ENCODE peak calls at places on chromosome 17, in six cellular contexts. One of them, this sample, is unnamed.

GRCh38 chr17:13029340-13029739 is 11.5 kb upstream of the ELAC2 start:
- DNase-seq in retinal pigment epithelial cell: no peak
- DNase-seq in breast epithelium: no peak
- DNase-seq in bronchial epithelial cell: no peak
- DNase-seq in keratinocyte: no peak
- DNase-seq in fibroblast of lung: no peak
- DNase-seq in this sample: no peak

GRCh38 chr17:29155966-29156338 is 24.2 kb downstream of the MYO18A start:
- DNase-seq in breast epithelium: no peak
- DNase-seq in keratinocyte: no peak
- DNase-seq in fibroblast of lung: peak
- DNase-seq in retinal pigment epithelial cell: no peak
- DNase-seq in bronchial epithelial cell: no peak
- DNase-seq in this sample: no peak

GRCh38 chr17:3919123-3919624 is 2.9 kb upstream of the P2RX1 start:
- DNase-seq in breast epithelium: no peak
- DNase-seq in bronchial epithelial cell: no peak
- DNase-seq in retinal pigment epithelial cell: no peak
- DNase-seq in keratinocyte: no peak
- DNase-seq in fibroblast of lung: no peak
- DNase-seq in this sample: no peak

GRCh38 chr17:80166446-80166845 is 3.4 kb upstream of the CARD14 start:
- DNase-seq in retinal pigment epithelial cell: no peak
- DNase-seq in breast epithelium: no peak
- DNase-seq in fibroblast of lung: no peak
- DNase-seq in keratinocyte: no peak
- DNase-seq in bronchial epithelial cell: no peak
- DNase-seq in this sample: no peak

GRCh38 chr17:29048440-29049360 is 5.8 kb downstream of the PIPOX start:
- DNase-seq in fibroblast of lung: peak
- DNase-seq in retinal pigment epithelial cell: no peak
- DNase-seq in breast epithelium: no peak
- DNase-seq in bronchial epithelial cell: no peak
- DNase-seq in keratinocyte: no peak
- DNase-seq in this sample: no peak

GRCh38 chr17:55238197-55238930 is 26.4 kb upstream of the HLF start:
- DNase-seq in bronchial epithelial cell: peak
- DNase-seq in fibroblast of lung: peak
- DNase-seq in keratinocyte: peak
- DNase-seq in retinal pigment epithelial cell: peak
- DNase-seq in breast epithelium: peak
- DNase-seq in this sample: no peak

GRCh38 chr17:47871048-47871447 is 20.1 kb upstream of the SP6 start:
- DNase-seq in retinal pigment epithelial cell: no peak
- DNase-seq in bronchial epithelial cell: no peak
- DNase-seq in keratinocyte: no peak
- DNase-seq in fibroblast of lung: no peak
- DNase-seq in breast epithelium: no peak
- DNase-seq in this sample: no peak

GRCh38 chr17:17236295-17237025 is 508 bp downstream of the FLCN start:
- DNase-seq in retinal pigment epithelial cell: no peak
- DNase-seq in bronchial epithelial cell: peak
- DNase-seq in breast epithelium: no peak
- DNase-seq in fibroblast of lung: peak
- DNase-seq in keratinocyte: no peak
- DNase-seq in this sample: no peak

GRCh38 chr17:81365148-81365600 is 30.1 kb upstream of the BAHCC1 start:
- DNase-seq in fibroblast of lung: peak
- DNase-seq in keratinocyte: no peak
- DNase-seq in retinal pigment epithelial cell: peak
- DNase-seq in bronchial epithelial cell: peak
- DNase-seq in breast epithelium: peak
- DNase-seq in this sample: peak

GRCh38 chr17:77754956-77755355 is 203.5 kb upstream of the TNRC6C start:
- DNase-seq in breast epithelium: no peak
- DNase-seq in fibroblast of lung: no peak
- DNase-seq in bronchial epithelial cell: no peak
- DNase-seq in retinal pigment epithelial cell: no peak
- DNase-seq in keratinocyte: no peak
- DNase-seq in this sample: no peak

GRCh38 chr17:82234211-82235055 is 5.6 kb downstream of the SLC16A3 start:
- DNase-seq in keratinocyte: no peak
- DNase-seq in bronchial epithelial cell: no peak
- DNase-seq in breast epithelium: no peak
- DNase-seq in retinal pigment epithelial cell: no peak
- DNase-seq in fibroblast of lung: no peak
- DNase-seq in this sample: no peak

GRCh38 chr17:57889892-57890856 is 40.3 kb upstream of the MRPS23 start:
- DNase-seq in fibroblast of lung: peak
- DNase-seq in breast epithelium: peak
- DNase-seq in bronchial epithelial cell: peak
- DNase-seq in keratinocyte: no peak
- DNase-seq in retinal pigment epithelial cell: peak
- DNase-seq in this sample: no peak
- TF ChIP-seq CTCF in fibroblast of lung: no peak
- TF ChIP-seq CTCF in breast epithelium: peak
- TF ChIP-seq CTCF in bronchial epithelial cell: no peak
- TF ChIP-seq CTCF in keratinocyte: no peak
- TF ChIP-seq CTCF in retinal pigment epithelial cell: no peak
- TF ChIP-seq CTCF in this sample: peak

GRCh38 chr17:58326609-58327341 is 1.8 kb downstream of the TSPOAP1 start:
- DNase-seq in fibroblast of lung: no peak
- DNase-seq in keratinocyte: no peak
- DNase-seq in breast epithelium: no peak
- DNase-seq in retinal pigment epithelial cell: no peak
- DNase-seq in bronchial epithelial cell: no peak
- DNase-seq in this sample: no peak

GRCh38 chr17:58327363-58328194 is 1.0 kb downstream of the TSPOAP1 start:
- DNase-seq in retinal pigment epithelial cell: no peak
- DNase-seq in bronchial epithelial cell: no peak
- DNase-seq in breast epithelium: no peak
- DNase-seq in keratinocyte: no peak
- DNase-seq in fibroblast of lung: peak
- DNase-seq in this sample: no peak

GRCh38 chr17:58329808-58330543 is 1.4 kb upstream of the TSPOAP1 start:
- DNase-seq in breast epithelium: no peak
- DNase-seq in keratinocyte: no peak
- DNase-seq in bronchial epithelial cell: no peak
- DNase-seq in retinal pigment epithelial cell: no peak
- DNase-seq in fibroblast of lung: no peak
- DNase-seq in this sample: no peak

GRCh38 chr17:58329035-58329807 is 626 bp upstream of the TSPOAP1 start:
- DNase-seq in bronchial epithelial cell: no peak
- DNase-seq in breast epithelium: no peak
- DNase-seq in fibroblast of lung: no peak
- DNase-seq in keratinocyte: no peak
- DNase-seq in retinal pigment epithelial cell: no peak
- DNase-seq in this sample: no peak

GRCh38 chr17:58328195-58329034 is at the start of gene TSPOAP1:
- DNase-seq in fibroblast of lung: no peak
- DNase-seq in keratinocyte: no peak
- DNase-seq in retinal pigment epithelial cell: no peak
- DNase-seq in bronchial epithelial cell: no peak
- DNase-seq in breast epithelium: no peak
- DNase-seq in this sample: no peak
- H3K4me3 ChIP-seq in fibroblast of lung: no peak
- H3K4me3 ChIP-seq in keratinocyte: no peak
- H3K4me3 ChIP-seq in retinal pigment epithelial cell: no peak
- H3K4me3 ChIP-seq in bronchial epithelial cell: no peak
- H3K4me3 ChIP-seq in breast epithelium: peak
- H3K4me3 ChIP-seq in this sample: peak

GRCh38 chr17:6408271-6408670 is 26.6 kb downstream of the AIPL1 start:
- DNase-seq in bronchial epithelial cell: no peak
- DNase-seq in retinal pigment epithelial cell: no peak
- DNase-seq in keratinocyte: no peak
- DNase-seq in fibroblast of lung: no peak
- DNase-seq in breast epithelium: no peak
- DNase-seq in this sample: no peak

GRCh38 chr17:6415616-6416015 is 19.3 kb downstream of the AIPL1 start:
- DNase-seq in breast epithelium: no peak
- DNase-seq in retinal pigment epithelial cell: no peak
- DNase-seq in keratinocyte: no peak
- DNase-seq in bronchial epithelial cell: no peak
- DNase-seq in fibroblast of lung: no peak
- DNase-seq in this sample: no peak

GRCh38 chr17:6413073-6413472 is 21.8 kb downstream of the AIPL1 start:
- DNase-seq in breast epithelium: no peak
- DNase-seq in retinal pigment epithelial cell: peak
- DNase-seq in fibroblast of lung: peak
- DNase-seq in bronchial epithelial cell: peak
- DNase-seq in keratinocyte: no peak
- DNase-seq in this sample: no peak
- TF ChIP-seq CTCF in breast epithelium: no peak
- TF ChIP-seq CTCF in retinal pigment epithelial cell: peak
- TF ChIP-seq CTCF in fibroblast of lung: peak
- TF ChIP-seq CTCF in bronchial epithelial cell: peak
- TF ChIP-seq CTCF in keratinocyte: peak
- TF ChIP-seq CTCF in this sample: no peak

GRCh38 chr17:35766489-35766877 is 5.8 kb downstream of the C17orf50 start:
- DNase-seq in fibroblast of lung: no peak
- DNase-seq in breast epithelium: no peak
- DNase-seq in keratinocyte: no peak
- DNase-seq in retinal pigment epithelial cell: no peak
- DNase-seq in bronchial epithelial cell: no peak
- DNase-seq in this sample: no peak

GRCh38 chr17:35764123-35764991 is 3.7 kb downstream of the C17orf50 start:
- DNase-seq in breast epithelium: peak
- DNase-seq in bronchial epithelial cell: peak
- DNase-seq in retinal pigment epithelial cell: peak
- DNase-seq in fibroblast of lung: peak
- DNase-seq in keratinocyte: no peak
- DNase-seq in this sample: no peak

GRCh38 chr17:35765731-35766488 is 5.2 kb downstream of the C17orf50 start:
- DNase-seq in bronchial epithelial cell: no peak
- DNase-seq in keratinocyte: no peak
- DNase-seq in breast epithelium: no peak
- DNase-seq in retinal pigment epithelial cell: no peak
- DNase-seq in fibroblast of lung: no peak
- DNase-seq in this sample: no peak

GRCh38 chr17:35763767-35764122 is 3.1 kb downstream of the C17orf50 start:
- DNase-seq in breast epithelium: no peak
- DNase-seq in retinal pigment epithelial cell: no peak
- DNase-seq in fibroblast of lung: no peak
- DNase-seq in keratinocyte: no peak
- DNase-seq in bronchial epithelial cell: no peak
- DNase-seq in this sample: no peak

DNA sequence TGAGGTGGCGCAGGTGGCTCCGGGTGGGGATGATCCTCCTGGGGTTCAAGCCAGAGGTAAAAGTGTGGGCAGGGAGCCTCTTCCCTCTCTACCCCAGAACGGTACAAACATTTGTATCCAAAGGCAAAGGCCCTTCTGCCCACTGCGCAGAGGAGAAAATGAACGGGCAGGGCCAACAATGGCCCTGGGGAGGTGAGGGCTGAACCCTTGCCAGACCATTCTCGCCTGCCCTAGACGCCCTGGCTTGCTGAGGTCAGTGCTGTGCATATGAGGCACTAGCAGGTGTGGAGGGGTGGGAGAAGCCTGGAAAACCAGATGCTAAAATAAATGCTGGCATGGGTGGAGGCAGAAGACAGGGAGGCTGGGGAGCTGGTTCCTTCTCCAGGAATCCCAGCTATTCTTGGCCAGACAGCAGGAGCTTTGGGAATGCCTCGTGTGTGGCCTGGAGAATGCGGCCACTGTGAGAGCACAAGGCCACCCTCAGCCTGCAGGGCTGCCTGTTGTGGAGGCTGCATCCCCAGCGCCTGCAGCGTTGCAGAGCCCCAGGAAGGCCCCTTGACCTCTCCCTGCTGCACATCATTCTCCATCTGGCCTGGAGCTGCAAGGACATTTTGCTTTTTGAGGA is 4.5 kb downstream of the C17orf50 start:
- DNase-seq in breast epithelium: no peak
- DNase-seq in fibroblast of lung: no peak
- DNase-seq in keratinocyte: no peak
- DNase-seq in retinal pigment epithelial cell: no peak
- DNase-seq in bronchial epithelial cell: no peak
- DNase-seq in this sample: no peak
- H3K4me3 ChIP-seq in breast epithelium: no peak
- H3K4me3 ChIP-seq in fibroblast of lung: no peak
- H3K4me3 ChIP-seq in keratinocyte: no peak
- H3K4me3 ChIP-seq in retinal pigment epithelial cell: no peak
- H3K4me3 ChIP-seq in bronchial epithelial cell: no peak
- H3K4me3 ChIP-seq in this sample: no peak